ENCODE peak calls at places on chromosomes 2 and 18, in five cellular contexts. D is ovary; H is activated CD8-positive, alpha-beta T cell treated with anti-CD3 and anti-CD28 coated beads, Interleukin-2, amount 10 ng/mL, durations not matched to agents 7 days and 5 days; T is sciatic nerve; M is left cardiac atrium. N is an unnamed sample.

GRCh38 chr2:146351689-146352088 is 1493.1 kb upstream of the ACVR2A start:
- DNase-seq in D (no peak), H (no peak), T (no peak), M (no peak), N (no peak)

GRCh38 chr2:96556441-96557330 is 20.1 kb downstream of the ARID5A start:
- DNase-seq in D (no peak), H (no peak), T (no peak), M (no peak), N (no peak)

GRCh38 chr2:23491622-23492336 is 106.8 kb downstream of the KLHL29 start:
- DNase-seq in D (no peak), H (no peak), T (no peak), M (peak; percentile 13), N (no peak)

GRCh38 chr2:181953773-181954537 is 31.7 kb upstream of the PPP1R1C start:
- DNase-seq in D (peak; percentile 51), H (peak; percentile 78), T (peak; percentile 80), M (peak; percentile 54), N (peak; percentile 58)

GRCh38 chr2:234355052-234355720 is 141.7 kb downstream of the ARL4C start:
- DNase-seq in D (no peak), H (no peak), T (no peak), M (no peak), N (no peak)

GRCh38 chr2:3605013-3605961 is 10.4 kb downstream of the COLEC11 start:
- DNase-seq in D (peak; percentile 29), H (peak; percentile 27), T (peak; percentile 80), M (no peak), N (no peak)

GRCh38 chr2:11500702-11501303 is 33.0 kb upstream of the GREB1 start:
- DNase-seq in D (peak; percentile 11), H (no peak), T (no peak), M (no peak), N (no peak)

GRCh38 chr2:182716665-182716990 is 571 bp downstream of the DNAJC10 start:
- DNase-seq in D (no peak), H (no peak), T (no peak), M (no peak), N (peak; percentile 10)

GRCh38 chr18:27921904-27922541 is 254.9 kb downstream of the CDH2 start:
- DNase-seq in D (no peak), H (no peak), T (no peak), M (no peak), N (no peak)

GRCh38 chr18:77107218-77107815 is 25.3 kb downstream of the MBP start:
- DNase-seq in D (no peak), H (no peak), T (no peak), M (no peak), N (no peak)

GRCh38 chr2:241892299-241893137 is 23.0 kb downstream of the RTP5 start:
- DNase-seq in D (peak; percentile 43), H (no peak), T (peak; percentile 55), M (peak; percentile 22), N (no peak)

GRCh38 chr2:144886847-144887246 is 366.9 kb upstream of the ZEB2 start:
- DNase-seq in D (peak; percentile 57), H (no peak), T (peak; percentile 63), M (peak; percentile 68), N (no peak)

GRCh38 chr18:13539843-13540535 is 186.4 kb downstream of the FAM210A start:
- DNase-seq in D (no peak), H (no peak), T (no peak), M (no peak), N (no peak)

GRCh38 chr2:69975136-69975852 is 13.9 kb upstream of the ASPRV1 start:
- DNase-seq in D (no peak), H (no peak), T (no peak), M (no peak), N (no peak)

GRCh38 chr18:59008302-59008974 is 131.2 kb upstream of the SEC11C start:
- DNase-seq in D (no peak), H (no peak), T (no peak), M (no peak), N (no peak)

GRCh38 chr2:109615637-109616144 is 1.5 kb downstream of the SOWAHC start:
- DNase-seq in D (no peak), H (no peak), T (no peak), M (no peak), N (no peak)